ENCODE peak calls at places on chromosomes 16 and 17, in five cellular contexts. I is mammary epithelial cell; R is pancreas; J is HFF-Myc; S is CD8-positive, alpha-beta memory T cell. Y is an unnamed sample.

GRCh38 chr16:12690024-12690423 is 113.7 kb downstream of the CPPED1 start:
- DNase-seq in I (no peak), R (no peak), J (no peak), S (no peak), Y (no peak)

GRCh38 chr17:17505610-17506171 is 9.5 kb upstream of the RASD1 start:
- DNase-seq in I (no peak), R (peak; percentile 75), J (no peak), S (no peak), Y (no peak)

GRCh38 chr16:74500907-74501306 is 79.6 kb upstream of the CLEC18B start:
- DNase-seq in I (no peak), R (no peak), J (no peak), S (no peak), Y (no peak)

GRCh38 chr17:17551361-17551760 is 40.1 kb downstream of the PEMT start:
- DNase-seq in I (no peak), R (no peak), J (no peak), S (no peak), Y (no peak)

GRCh38 chr16:3458852-3459361 is 15.4 kb downstream of the NAA60 start:
- DNase-seq in I (no peak), R (no peak), J (no peak), S (no peak), Y (peak; percentile 17)

GRCh38 chr16:82586130-82586529 is 40.6 kb upstream of the CDH13 start:
- DNase-seq in I (no peak), R (no peak), J (no peak), S (no peak), Y (no peak)

GRCh38 chr17:43880420-43880991 is 26.8 kb downstream of the MPP2 start:
- DNase-seq in I (peak; percentile 25), R (peak; percentile 87), J (no peak), S (peak; percentile 18), Y (peak; percentile 20)

GRCh38 chr16:53090591-53091507 is 36.1 kb downstream of the CHD9 start:
- DNase-seq in I (peak; percentile 62), R (peak; percentile 66), J (peak; percentile 99), S (no peak), Y (no peak)

GRCh38 chr17:47730681-47731080 is 2.4 kb upstream of the TBX21 start:
- DNase-seq in I (no peak), R (no peak), J (no peak), S (no peak), Y (no peak)

GRCh38 chr17:68346448-68346847 is 55.2 kb downstream of the ARSG start:
- DNase-seq in I (no peak), R (no peak), J (no peak), S (peak; percentile 34), Y (no peak)

GRCh38 chr16:67546091-67546501 is 16.2 kb upstream of the CTCF start:
- DNase-seq in I (no peak), R (no peak), J (no peak), S (no peak), Y (no peak)

GRCh38 chr16:83051451-83051850 is 424.7 kb downstream of the CDH13 start:
- DNase-seq in I (no peak), R (no peak), J (no peak), S (no peak), Y (no peak)

GRCh38 chr16:12315330-12316138 is 339.0 kb downstream of the SNX29 start:
- DNase-seq in I (no peak), R (no peak), J (no peak), S (no peak), Y (no peak)

GRCh38 chr17:8489841-8490240 is 54.2 kb downstream of the NDEL1 start:
- DNase-seq in I (no peak), R (no peak), J (no peak), S (no peak), Y (no peak)

GRCh38 chr16:64907844-64908243 is 214.0 kb downstream of the CDH11 start:
- DNase-seq in I (no peak), R (no peak), J (no peak), S (no peak), Y (no peak)

GRCh38 chr17:18921912-18922451 is 30.0 kb upstream of the SLC5A10 start:
- DNase-seq in I (no peak), R (no peak), J (no peak), S (no peak), Y (peak; percentile 93)

DNA sequence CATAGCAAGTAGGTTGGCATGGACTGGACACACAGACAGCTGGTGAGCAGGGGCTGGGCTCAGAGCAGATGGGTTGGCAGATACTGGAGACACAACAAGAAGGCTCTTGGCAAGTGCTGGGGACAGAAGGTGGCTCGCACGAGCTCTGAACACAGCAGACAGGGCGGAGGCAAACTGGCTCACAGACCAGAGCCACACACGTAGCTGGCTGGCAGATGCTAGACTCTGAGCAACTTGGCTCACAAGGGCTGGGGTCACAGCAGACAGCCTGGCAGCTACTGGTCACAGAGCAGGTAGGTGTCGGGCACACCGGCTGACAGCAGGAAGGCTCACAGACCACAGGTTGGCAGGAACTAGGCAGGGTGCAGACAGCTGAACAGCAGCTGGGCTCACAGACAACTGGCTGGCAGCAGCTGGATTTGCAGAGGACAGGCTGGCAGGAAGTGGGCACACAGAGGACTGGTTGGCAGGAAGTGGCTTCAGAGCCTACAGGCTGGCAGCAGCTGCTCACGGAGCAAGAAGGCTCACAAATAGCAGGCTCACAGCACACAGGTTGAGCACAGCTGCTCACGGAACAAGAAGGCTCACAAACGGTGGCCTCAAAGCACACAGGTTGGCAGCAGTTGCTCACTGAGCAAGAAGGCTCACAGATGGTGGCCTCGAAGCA is 725 bp downstream of the KRTAP16-1 start:
- DNase-seq in I (peak; percentile 34), R (peak; percentile 57), J (no peak), S (peak; percentile 78), Y (peak; percentile 10)
- H3K4me3 ChIP-seq in I (no peak overlapping the region), R (no peak overlapping the region), J (no peak overlapping the region), S (peak overlapping the region; percentile 35), Y (no peak overlapping the region)

GRCh38 chr17:38440614-38441397 is 12.5 kb downstream of the ARHGAP23 start:
- DNase-seq in I (no peak), R (no peak), J (no peak), S (no peak), Y (no peak)

GRCh38 chr17:38442548-38442947 is 14.3 kb downstream of the ARHGAP23 start:
- DNase-seq in I (no peak), R (no peak), J (no peak), S (no peak), Y (no peak)

GRCh38 chr17:38444151-38444550 is 15.9 kb downstream of the ARHGAP23 start:
- DNase-seq in I (peak; percentile 54), R (peak; percentile 79), J (no peak), S (no peak), Y (peak; percentile 50)

GRCh38 chr17:38441429-38442061 is 13.3 kb downstream of the ARHGAP23 start:
- DNase-seq in I (no peak), R (no peak), J (no peak), S (no peak), Y (no peak)

DNA sequence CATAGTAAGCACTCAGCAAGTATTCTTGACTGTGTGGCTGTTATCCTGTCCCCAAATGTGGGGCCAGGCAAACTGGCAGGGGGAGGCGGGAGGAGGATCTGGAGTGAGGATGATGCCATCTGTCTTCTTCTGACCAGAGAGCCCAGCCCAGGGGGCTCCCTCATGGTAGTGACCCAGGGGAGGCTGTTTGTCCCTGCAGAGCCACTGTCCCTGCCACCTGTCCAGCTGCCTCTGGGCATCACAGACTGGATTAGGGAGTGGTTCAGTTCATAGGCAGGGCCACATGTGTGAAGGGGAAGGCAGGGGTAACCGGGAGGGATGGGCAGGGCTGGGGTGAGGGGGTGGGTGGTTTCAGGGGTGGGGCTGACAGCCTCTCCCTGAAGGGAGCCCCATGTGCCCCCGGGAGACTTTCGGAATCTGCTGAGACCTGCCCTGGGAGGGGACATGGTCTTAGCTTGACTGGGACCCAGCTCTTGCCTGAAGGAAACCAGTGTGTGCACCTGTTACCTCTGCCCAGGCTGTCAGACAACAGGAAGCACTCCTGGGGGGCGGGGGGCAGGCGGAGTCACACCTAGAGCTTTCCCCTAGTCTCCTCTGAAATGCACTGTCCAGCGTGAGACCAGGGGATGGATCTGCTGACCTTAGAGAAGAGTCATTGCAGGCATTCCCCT is 15.2 kb downstream of the ARHGAP23 start:
- DNase-seq in I (no peak), R (no peak), J (no peak), S (no peak), Y (no peak)
- H3K4me3 ChIP-seq in I (no peak overlapping the region), R (no peak overlapping the region), J (no peak overlapping the region), S (no peak overlapping the region), Y (no peak overlapping the region)

DNA sequence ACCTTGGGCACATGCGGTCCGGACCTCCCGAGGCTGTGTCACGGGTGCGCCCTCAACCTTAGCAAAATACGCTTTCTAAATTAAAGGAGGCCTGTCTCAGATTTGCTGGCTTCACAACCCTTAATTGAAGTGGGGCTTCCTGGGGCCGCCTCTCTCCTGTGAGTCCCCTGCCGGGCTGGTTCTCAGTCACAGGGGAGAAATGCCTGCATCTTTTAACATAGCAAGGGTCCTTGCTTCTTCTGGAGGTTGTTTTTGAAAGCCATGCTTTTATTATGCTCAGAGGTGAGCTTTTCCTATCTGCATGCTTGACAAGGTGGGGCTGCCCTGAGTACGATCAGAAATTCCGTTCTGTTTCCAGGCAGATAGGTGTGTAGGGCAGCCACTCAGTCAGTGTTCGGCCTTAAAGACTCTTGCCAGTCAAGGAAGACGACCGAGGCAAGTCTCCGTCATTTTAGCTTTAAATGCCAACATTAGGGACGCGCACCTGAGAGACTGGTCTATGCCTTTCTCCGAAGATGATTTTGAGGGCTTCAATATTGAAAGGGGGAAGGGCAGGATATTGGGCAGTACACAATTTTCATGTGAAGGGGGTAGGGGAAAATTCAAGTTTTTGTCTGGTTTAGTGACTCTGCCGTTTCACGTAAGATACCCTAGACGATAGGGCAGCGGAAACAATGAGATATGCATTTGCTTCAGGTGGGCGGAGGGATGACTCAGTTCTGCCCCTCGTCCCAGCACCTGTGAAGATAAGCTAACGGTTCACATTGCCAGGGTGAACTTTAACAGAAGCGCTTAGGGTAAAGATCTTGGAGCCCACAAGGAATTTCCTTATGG is 5.5 kb upstream of the SLC7A5 start:
- DNase-seq in I (no peak), R (no peak), J (no peak), S (no peak), Y (no peak)
- H3K4me3 ChIP-seq in I (no peak overlapping the region), R (no peak overlapping the region), J (no peak overlapping the region), S (no peak overlapping the region), Y (no peak overlapping the region)

GRCh38 chr17:36731091-36731490 is 129.7 kb downstream of the MRM1 start:
- DNase-seq in I (no peak), R (peak; percentile 36), J (no peak), S (no peak), Y (no peak)

GRCh38 chr17:36732351-36732750 is 131.0 kb downstream of the MRM1 start:
- DNase-seq in I (no peak), R (peak; percentile 2), J (no peak), S (no peak), Y (no peak)

GRCh38 chr17:36728030-36728991 is 126.9 kb downstream of the MRM1 start:
- DNase-seq in I (no peak), R (peak; percentile 23), J (no peak), S (no peak), Y (no peak)

GRCh38 chr17:36731806-36732205 is 130.4 kb downstream of the MRM1 start:
- DNase-seq in I (no peak), R (peak; percentile 13), J (no peak), S (no peak), Y (no peak)

DNA sequence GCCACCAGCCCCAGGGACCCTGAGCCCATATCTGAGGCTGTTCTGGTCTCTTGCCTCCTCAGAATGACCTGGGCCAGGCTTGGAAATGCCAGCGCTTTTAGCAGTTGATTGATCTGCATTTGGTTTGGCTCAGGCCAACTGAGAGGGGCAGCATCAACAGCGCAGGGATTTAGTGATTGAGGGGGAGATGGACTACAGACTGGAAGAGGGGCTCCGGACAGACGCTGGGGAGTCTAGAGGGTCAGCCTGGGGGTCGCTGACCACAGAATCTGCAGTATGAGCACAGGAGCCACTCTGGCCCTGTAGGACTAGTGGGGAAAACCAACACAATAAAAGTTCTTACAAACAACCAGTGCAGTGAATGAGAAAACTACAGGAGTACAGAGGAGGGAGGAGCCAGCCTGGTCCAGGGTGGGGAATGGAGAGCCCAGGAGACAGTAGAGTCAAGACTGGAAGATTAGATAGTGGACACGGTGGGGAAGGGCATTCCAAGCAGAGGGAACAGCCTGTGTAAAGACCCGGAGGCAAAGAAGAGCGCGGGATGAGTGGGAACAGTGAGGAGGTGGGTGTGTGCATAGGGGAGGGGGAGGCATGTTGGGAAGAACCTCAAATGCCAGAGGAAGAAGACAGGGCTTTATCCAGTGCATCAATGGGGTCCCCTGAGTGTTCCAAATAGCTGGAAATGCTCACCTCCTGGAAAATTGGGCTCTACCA is 128.9 kb downstream of the MRM1 start:
- DNase-seq in I (no peak), R (peak; percentile 17), J (no peak), S (no peak), Y (no peak)
- H3K4me3 ChIP-seq in I (no peak overlapping the region), R (no peak overlapping the region), J (no peak overlapping the region), S (no peak overlapping the region), Y (no peak overlapping the region)